ENCODE peak calls at places on chromosomes 13 and 19, in eight cellular contexts. One of them, this sample, is unnamed.

GRCh38 chr13:40490086-40490723 is 176.2 kb downstream of the FOXO1 start:
- DNase-seq in activated naive CD4-positive, alpha-beta T cell: peak; percentile 38
- DNase-seq in AG09319: no peak
- DNase-seq in left lung: no peak
- DNase-seq in ELR: no peak
- DNase-seq in stimulated activated CD4-positive, alpha-beta T cell treated with anti-CD3 and anti-CD28 coated beads, Interleukin-1b, Interleukin-23, amount 100 ng/mL, for 48 hours: peak; percentile 43
- DNase-seq in stomach: peak; percentile 33
- DNase-seq in germinal center: no peak
- DNase-seq in this sample: peak; percentile 91

GRCh38 chr13:48500652-48501197 is 32.2 kb downstream of the RCBTB2 start:
- DNase-seq in activated naive CD4-positive, alpha-beta T cell: no peak
- DNase-seq in AG09319: peak; percentile 83
- DNase-seq in left lung: no peak
- DNase-seq in ELR: peak; percentile 85
- DNase-seq in stimulated activated CD4-positive, alpha-beta T cell treated with anti-CD3 and anti-CD28 coated beads, Interleukin-1b, Interleukin-23, amount 100 ng/mL, for 48 hours: no peak
- DNase-seq in stomach: no peak
- DNase-seq in germinal center: no peak
- DNase-seq in this sample: no peak

GRCh38 chr19:1274852-1275259 is 474 bp upstream of the FAM174C start:
- DNase-seq in activated naive CD4-positive, alpha-beta T cell: no peak
- DNase-seq in AG09319: no peak
- DNase-seq in left lung: no peak
- DNase-seq in ELR: no peak
- DNase-seq in stimulated activated CD4-positive, alpha-beta T cell treated with anti-CD3 and anti-CD28 coated beads, Interleukin-1b, Interleukin-23, amount 100 ng/mL, for 48 hours: no peak
- DNase-seq in stomach: no peak
- DNase-seq in germinal center: no peak
- DNase-seq in this sample: no peak

GRCh38 chr19:16017138-16017490 is 59.2 kb upstream of the TPM4 start:
- DNase-seq in activated naive CD4-positive, alpha-beta T cell: no peak
- DNase-seq in AG09319: no peak
- DNase-seq in left lung: no peak
- DNase-seq in ELR: no peak
- DNase-seq in stimulated activated CD4-positive, alpha-beta T cell treated with anti-CD3 and anti-CD28 coated beads, Interleukin-1b, Interleukin-23, amount 100 ng/mL, for 48 hours: no peak
- DNase-seq in stomach: peak; percentile 17
- DNase-seq in germinal center: no peak
- DNase-seq in this sample: no peak

GRCh38 chr13:51837016-51837415 is 8.0 kb downstream of the TMEM272 start:
- DNase-seq in activated naive CD4-positive, alpha-beta T cell: no peak
- DNase-seq in AG09319: no peak
- DNase-seq in left lung: no peak
- DNase-seq in ELR: no peak
- DNase-seq in stimulated activated CD4-positive, alpha-beta T cell treated with anti-CD3 and anti-CD28 coated beads, Interleukin-1b, Interleukin-23, amount 100 ng/mL, for 48 hours: no peak
- DNase-seq in stomach: no peak
- DNase-seq in germinal center: no peak
- DNase-seq in this sample: no peak

GRCh38 chr19:38544569-38545315 is 73.0 kb downstream of the MAP4K1 start:
- DNase-seq in activated naive CD4-positive, alpha-beta T cell: no peak
- DNase-seq in AG09319: peak; percentile 22
- DNase-seq in left lung: no peak
- DNase-seq in ELR: peak; percentile 32
- DNase-seq in stimulated activated CD4-positive, alpha-beta T cell treated with anti-CD3 and anti-CD28 coated beads, Interleukin-1b, Interleukin-23, amount 100 ng/mL, for 48 hours: no peak
- DNase-seq in stomach: no peak
- DNase-seq in germinal center: no peak
- DNase-seq in this sample: peak; percentile 50

GRCh38 chr13:71830736-71831135 is 36.3 kb downstream of the DACH1 start:
- DNase-seq in activated naive CD4-positive, alpha-beta T cell: no peak
- DNase-seq in AG09319: no peak
- DNase-seq in left lung: no peak
- DNase-seq in ELR: no peak
- DNase-seq in stimulated activated CD4-positive, alpha-beta T cell treated with anti-CD3 and anti-CD28 coated beads, Interleukin-1b, Interleukin-23, amount 100 ng/mL, for 48 hours: no peak
- DNase-seq in stomach: no peak
- DNase-seq in germinal center: no peak
- DNase-seq in this sample: no peak

GRCh38 chr13:24097667-24098066 is 62.9 kb upstream of the SPATA13 start:
- DNase-seq in activated naive CD4-positive, alpha-beta T cell: no peak
- DNase-seq in AG09319: no peak
- DNase-seq in left lung: no peak
- DNase-seq in ELR: no peak
- DNase-seq in stimulated activated CD4-positive, alpha-beta T cell treated with anti-CD3 and anti-CD28 coated beads, Interleukin-1b, Interleukin-23, amount 100 ng/mL, for 48 hours: peak; percentile 39
- DNase-seq in stomach: no peak
- DNase-seq in germinal center: no peak
- DNase-seq in this sample: no peak

GRCh38 chr13:97627566-97627965 is 193.6 kb downstream of the RAP2A start:
- DNase-seq in activated naive CD4-positive, alpha-beta T cell: no peak
- DNase-seq in AG09319: peak; percentile 67
- DNase-seq in left lung: peak; percentile 53
- DNase-seq in ELR: peak; percentile 38
- DNase-seq in stimulated activated CD4-positive, alpha-beta T cell treated with anti-CD3 and anti-CD28 coated beads, Interleukin-1b, Interleukin-23, amount 100 ng/mL, for 48 hours: no peak
- DNase-seq in stomach: no peak
- DNase-seq in germinal center: no peak
- DNase-seq in this sample: peak; percentile 36

GRCh38 chr19:39199025-39199424 is 2.3 kb downstream of the NCCRP1 start:
- DNase-seq in activated naive CD4-positive, alpha-beta T cell: no peak
- DNase-seq in AG09319: peak; percentile 24
- DNase-seq in left lung: no peak
- DNase-seq in ELR: peak; percentile 71
- DNase-seq in stimulated activated CD4-positive, alpha-beta T cell treated with anti-CD3 and anti-CD28 coated beads, Interleukin-1b, Interleukin-23, amount 100 ng/mL, for 48 hours: no peak
- DNase-seq in stomach: peak; percentile 34
- DNase-seq in germinal center: no peak
- DNase-seq in this sample: no peak

GRCh38 chr19:1945899-1946298 is 4.9 kb downstream of the CSNK1G2 start:
- DNase-seq in activated naive CD4-positive, alpha-beta T cell: no peak
- DNase-seq in AG09319: no peak
- DNase-seq in left lung: no peak
- DNase-seq in ELR: peak; percentile 53
- DNase-seq in stimulated activated CD4-positive, alpha-beta T cell treated with anti-CD3 and anti-CD28 coated beads, Interleukin-1b, Interleukin-23, amount 100 ng/mL, for 48 hours: peak; percentile 29
- DNase-seq in stomach: peak; percentile 40
- DNase-seq in germinal center: no peak
- DNase-seq in this sample: no peak

GRCh38 chr19:13842294-13843103 is 34.4 kb upstream of the NANOS3 start:
- DNase-seq in activated naive CD4-positive, alpha-beta T cell: peak; percentile 52
- DNase-seq in AG09319: no peak
- DNase-seq in left lung: peak; percentile 88
- DNase-seq in ELR: peak; percentile 85
- DNase-seq in stimulated activated CD4-positive, alpha-beta T cell treated with anti-CD3 and anti-CD28 coated beads, Interleukin-1b, Interleukin-23, amount 100 ng/mL, for 48 hours: peak; percentile 52
- DNase-seq in stomach: peak; percentile 85
- DNase-seq in germinal center: peak; percentile 60
- DNase-seq in this sample: no peak

This sample was measured in NCI-H524 treated with DMSO at 0.1 percent for 48 hours.